ENCODE peak calls at places on chromosomes 2 and 18, in five cellular contexts. O, Z, Q, F and W are unnamed samples.

GRCh38 chr2:176383100-176383499 is 113.9 kb downstream of the MTX2 start:
- DNase-seq in Z (no peak), O (no peak), F (no peak), Q (no peak), W (no peak)

GRCh38 chr18:12599543-12599942 is 58.4 kb downstream of the SPIRE1 start:
- DNase-seq in Q (no peak), Z (no peak), F (no peak), O (no peak), W (peak)

GRCh38 chr2:182506606-182507005 is 79.8 kb upstream of the PDE1A start:
- DNase-seq in F (no peak), Z (no peak), O (no peak), Q (no peak), W (no peak)

GRCh38 chr2:233120459-233120858 is 60.3 kb downstream of the INPP5D start:
- DNase-seq in Q (no peak), F (no peak), O (no peak), Z (no peak), W (no peak)

GRCh38 chr2:11094021-11094810 is 61.1 kb upstream of the SLC66A3 start:
- DNase-seq in O (no peak), Q (no peak), Z (no peak), F (no peak), W (no peak)

GRCh38 chr2:24021122-24021998 is 11.5 kb downstream of the MFSD2B start:
- DNase-seq in Q (no peak), O (no peak), F (no peak), Z (peak), W (no peak)

GRCh38 chr2:231934441-231935206 is 8.4 kb upstream of the NPPC start:
- DNase-seq in Q (no peak), Z (no peak), O (no peak), F (no peak), W (no peak)

GRCh38 chr2:105711394-105711793 is 33.3 kb upstream of the NCK2 start:
- DNase-seq in Z (no peak), Q (no peak), F (no peak), O (no peak), W (no peak)

GRCh38 chr2:231917280-231918088 is 8.7 kb downstream of the NPPC start:
- DNase-seq in F (no peak), O (no peak), Z (no peak), Q (no peak), W (no peak)

GRCh38 chr2:164840930-164841718 is 499 bp downstream of the COBLL1 start:
- DNase-seq in Q (no peak), F (no peak), Z (peak), O (no peak), W (peak)